ENCODE peak calls at places on chromosomes 13 and 19, in four cellular contexts. One of them, this sample, is unnamed.

GRCh38 chr13:114152831-114153371 is 20.5 kb upstream of the RASA3 start:
- DNase-seq in GM12878: no peak
- DNase-seq in HepG2: no peak
- DNase-seq in K562: no peak
- DNase-seq in this sample: no peak

GRCh38 chr13:104310861-104311260 is 1244.6 kb upstream of the SLC10A2 start:
- DNase-seq in GM12878: no peak
- DNase-seq in HepG2: no peak
- DNase-seq in K562: no peak
- DNase-seq in this sample: no peak

GRCh38 chr13:108895220-108895704 is 265.9 kb downstream of the MYO16 start:
- DNase-seq in GM12878: no peak
- DNase-seq in HepG2: peak; percentile 36
- DNase-seq in K562: no peak
- DNase-seq in this sample: no peak

GRCh38 chr19:4077011-4077382 is 10.3 kb upstream of the ZBTB7A start:
- DNase-seq in GM12878: no peak
- DNase-seq in HepG2: no peak
- DNase-seq in K562: no peak
- DNase-seq in this sample: no peak

GRCh38 chr13:72384879-72385278 is 342.6 kb downstream of the MZT1 start:
- DNase-seq in GM12878: no peak
- DNase-seq in HepG2: peak; percentile 44
- DNase-seq in K562: no peak
- DNase-seq in this sample: no peak

GRCh38 chr13:99322297-99323103 is 15.3 kb upstream of the GPR183 start:
- DNase-seq in GM12878: peak; percentile 85
- DNase-seq in HepG2: no peak
- DNase-seq in K562: peak; percentile 20
- DNase-seq in this sample: no peak

GRCh38 chr13:74037762-74038161 is 96.4 kb downstream of the KLF12 start:
- DNase-seq in GM12878: no peak
- DNase-seq in HepG2: no peak
- DNase-seq in K562: no peak
- DNase-seq in this sample: no peak

GRCh38 chr13:46345400-46345799 is 41.7 kb downstream of the RUBCNL start:
- DNase-seq in GM12878: no peak
- DNase-seq in HepG2: no peak
- DNase-seq in K562: no peak
- DNase-seq in this sample: no peak

GRCh38 chr13:37925878-37926473 is 56.4 kb upstream of the TRPC4 start:
- DNase-seq in GM12878: no peak
- DNase-seq in HepG2: no peak
- DNase-seq in K562: no peak
- DNase-seq in this sample: no peak

GRCh38 chr19:44807652-44808462 is 1.0 kb upstream of the BCAM start:
- DNase-seq in GM12878: no peak
- DNase-seq in HepG2: peak; percentile 77
- DNase-seq in K562: peak; percentile 80
- DNase-seq in this sample: no peak

GRCh38 chr19:6065685-6066365 is 44.5 kb downstream of the RFX2 start:
- DNase-seq in GM12878: no peak
- DNase-seq in HepG2: peak; percentile 87
- DNase-seq in K562: peak; percentile 87
- DNase-seq in this sample: no peak

GRCh38 chr19:54439174-54439851 is 9.7 kb upstream of the LENG8 start:
- DNase-seq in GM12878: no peak
- DNase-seq in HepG2: peak; percentile 56
- DNase-seq in K562: no peak
- DNase-seq in this sample: peak; percentile 61

GRCh38 chr19:55437410-55437809 is 5.7 kb downstream of the SHISA7 start:
- DNase-seq in GM12878: no peak
- DNase-seq in HepG2: peak; percentile 46
- DNase-seq in K562: peak; percentile 83
- DNase-seq in this sample: peak; percentile 77

GRCh38 chr13:73480784-73481183 is 422.0 kb downstream of the KLF5 start:
- DNase-seq in GM12878: no peak
- DNase-seq in HepG2: no peak
- DNase-seq in K562: no peak
- DNase-seq in this sample: no peak

GRCh38 chr19:47582320-47582909 is 9.5 kb upstream of the ZNF541 start:
- DNase-seq in GM12878: no peak
- DNase-seq in HepG2: no peak
- DNase-seq in K562: no peak
- DNase-seq in this sample: no peak

GRCh38 chr13:113399755-113400149 is 35.8 kb upstream of the GRTP1 start:
- DNase-seq in GM12878: no peak
- DNase-seq in HepG2: no peak
- DNase-seq in K562: no peak
- DNase-seq in this sample: no peak

GRCh38 chr19:44344255-44344654 is 12.2 kb downstream of the ZNF112 start:
- DNase-seq in GM12878: peak; percentile 23
- DNase-seq in HepG2: no peak
- DNase-seq in K562: no peak
- DNase-seq in this sample: no peak

GRCh38 chr13:90455861-90456260 is 891.6 kb upstream of the MIR17HG start:
- DNase-seq in GM12878: no peak
- DNase-seq in HepG2: no peak
- DNase-seq in K562: no peak
- DNase-seq in this sample: no peak
- TF ChIP-seq SP1 in GM12878: no peak
- TF ChIP-seq SP1 in HepG2: no peak
- TF ChIP-seq SP1 in K562: no peak
- TF ChIP-seq SP1 in this sample: no peak

GRCh38 chr13:42487221-42487620 is 86.7 kb upstream of the TNFSF11 start:
- DNase-seq in GM12878: no peak
- DNase-seq in HepG2: no peak
- DNase-seq in K562: no peak
- DNase-seq in this sample: no peak
- TF ChIP-seq TARDBP in GM12878: no peak
- TF ChIP-seq TARDBP in HepG2: no peak
- TF ChIP-seq TARDBP in K562: no peak
- TF ChIP-seq TARDBP in this sample: no peak

GRCh38 chr13:111961236-111961635 is 105.7 kb upstream of the SOX1 start:
- DNase-seq in GM12878: no peak
- DNase-seq in HepG2: no peak
- DNase-seq in K562: no peak
- DNase-seq in this sample: no peak

GRCh38 chr13:111964411-111965035 is 102.4 kb upstream of the SOX1 start:
- DNase-seq in GM12878: no peak
- DNase-seq in HepG2: no peak
- DNase-seq in K562: no peak
- DNase-seq in this sample: no peak

GRCh38 chr13:111961793-111962192 is 105.2 kb upstream of the SOX1 start:
- DNase-seq in GM12878: no peak
- DNase-seq in HepG2: no peak
- DNase-seq in K562: no peak
- DNase-seq in this sample: no peak

GRCh38 chr13:111963031-111963430 is 103.9 kb upstream of the SOX1 start:
- DNase-seq in GM12878: no peak
- DNase-seq in HepG2: no peak
- DNase-seq in K562: no peak
- DNase-seq in this sample: no peak

GRCh38 chr13:111962431-111962891 is 104.5 kb upstream of the SOX1 start:
- DNase-seq in GM12878: no peak
- DNase-seq in HepG2: no peak
- DNase-seq in K562: no peak
- DNase-seq in this sample: no peak
- TF ChIP-seq SP1 in GM12878: no peak
- TF ChIP-seq SP1 in HepG2: no peak
- TF ChIP-seq SP1 in K562: no peak
- TF ChIP-seq SP1 in this sample: no peak

DNA sequence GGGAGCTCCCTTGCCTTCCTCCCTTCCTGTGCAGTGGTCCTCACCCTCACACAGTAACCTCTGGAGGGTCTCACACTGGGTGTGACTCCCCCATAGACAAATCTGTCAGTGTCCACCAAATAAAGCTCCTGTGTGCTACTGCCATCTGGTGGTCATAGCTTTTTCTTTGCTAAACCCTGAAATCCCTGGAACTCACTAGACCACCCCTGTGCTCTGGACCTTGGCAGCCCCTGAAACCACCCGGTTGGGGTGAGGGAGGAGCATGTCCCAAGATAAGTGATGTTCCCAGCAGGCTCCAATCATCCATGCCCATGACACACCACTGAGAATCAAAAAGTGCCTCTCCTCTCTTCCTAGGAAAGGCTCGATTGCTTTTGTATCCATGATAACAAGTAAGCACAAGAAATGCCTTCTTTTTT is 6.5 kb upstream of the HSD17B14 start:
- DNase-seq in GM12878: no peak
- DNase-seq in HepG2: peak; percentile 58
- DNase-seq in K562: peak; percentile 63
- DNase-seq in this sample: peak; percentile 62
- TF ChIP-seq TARDBP in GM12878: no peak
- TF ChIP-seq TARDBP in HepG2: no peak
- TF ChIP-seq TARDBP in K562: no peak
- TF ChIP-seq TARDBP in this sample: no peak